ENCODE peak calls at places on chromosomes 12 and 14, in four cellular contexts. One of them, this sample, is unnamed.

GRCh38 chr14:101557811-101558738 is 3.2 kb upstream of the DIO3 start:
- DNase-seq in mucosa of descending colon: peak
- DNase-seq in esophagus squamous epithelium: no peak
- DNase-seq in small intestine: no peak
- DNase-seq in this sample: no peak

GRCh38 chr14:51546099-51546498 is 105.6 kb upstream of the FRMD6 start:
- DNase-seq in small intestine: no peak
- DNase-seq in mucosa of descending colon: no peak
- DNase-seq in esophagus squamous epithelium: no peak
- DNase-seq in this sample: no peak

GRCh38 chr14:32330356-32331226 is 1.5 kb downstream of the AKAP6 start:
- DNase-seq in small intestine: no peak
- DNase-seq in esophagus squamous epithelium: no peak
- DNase-seq in mucosa of descending colon: no peak
- DNase-seq in this sample: no peak

GRCh38 chr12:49233842-49234526 is 30.9 kb upstream of the TUBA1C start:
- DNase-seq in small intestine: no peak
- DNase-seq in esophagus squamous epithelium: peak
- DNase-seq in mucosa of descending colon: peak
- DNase-seq in this sample: no peak

GRCh38 chr12:39779768-39780340 is 160.3 kb upstream of the ABCD2 start:
- DNase-seq in esophagus squamous epithelium: no peak
- DNase-seq in small intestine: no peak
- DNase-seq in mucosa of descending colon: no peak
- DNase-seq in this sample: no peak

GRCh38 chr12:51059086-51059485 is 11.0 kb downstream of the LETMD1 start:
- DNase-seq in small intestine: no peak
- DNase-seq in mucosa of descending colon: no peak
- DNase-seq in esophagus squamous epithelium: no peak
- DNase-seq in this sample: no peak

GRCh38 chr14:103057028-103057371 is 349 bp downstream of the CDC42BPB start:
- DNase-seq in mucosa of descending colon: peak
- DNase-seq in esophagus squamous epithelium: no peak
- DNase-seq in small intestine: no peak
- DNase-seq in this sample: no peak

GRCh38 chr12:8914716-8915526 is 612 bp downstream of the PHC1 start:
- DNase-seq in mucosa of descending colon: peak
- DNase-seq in esophagus squamous epithelium: no peak
- DNase-seq in small intestine: peak
- DNase-seq in this sample: peak

GRCh38 chr14:68947802-68948201 is 31.3 kb downstream of the ACTN1 start:
- DNase-seq in small intestine: peak
- DNase-seq in mucosa of descending colon: peak
- DNase-seq in esophagus squamous epithelium: no peak
- DNase-seq in this sample: no peak

GRCh38 chr12:107843351-107844311 is 69.1 kb downstream of the ASCL4 start:
- DNase-seq in mucosa of descending colon: no peak
- DNase-seq in esophagus squamous epithelium: no peak
- DNase-seq in small intestine: no peak
- DNase-seq in this sample: no peak

GRCh38 chr12:111211910-111212757 is 156.8 kb downstream of the PHETA1 start:
- DNase-seq in mucosa of descending colon: no peak
- DNase-seq in small intestine: no peak
- DNase-seq in esophagus squamous epithelium: no peak
- DNase-seq in this sample: no peak

GRCh38 chr12:106138279-106138645 is 492 bp downstream of the NUAK1 start:
- DNase-seq in esophagus squamous epithelium: no peak
- DNase-seq in mucosa of descending colon: no peak
- DNase-seq in small intestine: no peak
- DNase-seq in this sample: no peak

GRCh38 chr12:131363841-131364425 is 347.0 kb upstream of the SFSWAP start:
- DNase-seq in esophagus squamous epithelium: no peak
- DNase-seq in small intestine: no peak
- DNase-seq in mucosa of descending colon: no peak
- DNase-seq in this sample: no peak

GRCh38 chr12:42119085-42119633 is 25.5 kb downstream of the GXYLT1 start:
- DNase-seq in mucosa of descending colon: no peak
- DNase-seq in small intestine: no peak
- DNase-seq in esophagus squamous epithelium: no peak
- DNase-seq in this sample: no peak

GRCh38 chr12:2092890-2093289 is 40.1 kb downstream of the CACNA1C start:
- DNase-seq in esophagus squamous epithelium: no peak
- DNase-seq in mucosa of descending colon: no peak
- DNase-seq in small intestine: no peak
- DNase-seq in this sample: no peak

GRCh38 chr12:30696943-30697342 is 1.3 kb upstream of the IPO8 start:
- DNase-seq in esophagus squamous epithelium: no peak
- DNase-seq in mucosa of descending colon: no peak
- DNase-seq in small intestine: no peak
- DNase-seq in this sample: no peak

GRCh38 chr12:55515696-55516095 is 23.5 kb downstream of the OR6C68 start:
- DNase-seq in mucosa of descending colon: no peak
- DNase-seq in small intestine: no peak
- DNase-seq in esophagus squamous epithelium: no peak
- DNase-seq in this sample: no peak

GRCh38 chr12:99915251-99916082 is 69.3 kb downstream of the ANKS1B start:
- DNase-seq in esophagus squamous epithelium: no peak
- DNase-seq in mucosa of descending colon: no peak
- DNase-seq in small intestine: no peak
- DNase-seq in this sample: no peak

GRCh38 chr12:26678697-26679660 is 154.0 kb downstream of the ITPR2 start:
- DNase-seq in esophagus squamous epithelium: no peak
- DNase-seq in mucosa of descending colon: no peak
- DNase-seq in small intestine: no peak
- DNase-seq in this sample: no peak

GRCh38 chr12:109621271-109621671 is 47.7 kb downstream of the MVK start:
- DNase-seq in mucosa of descending colon: no peak
- DNase-seq in esophagus squamous epithelium: no peak
- DNase-seq in small intestine: no peak
- DNase-seq in this sample: no peak

GRCh38 chr14:99261916-99262787 is 9.8 kb downstream of the BCL11B start:
- DNase-seq in small intestine: peak
- DNase-seq in esophagus squamous epithelium: no peak
- DNase-seq in mucosa of descending colon: peak
- DNase-seq in this sample: no peak

GRCh38 chr12:94616217-94616729 is 34.1 kb downstream of the TMCC3 start:
- DNase-seq in esophagus squamous epithelium: no peak
- DNase-seq in small intestine: no peak
- DNase-seq in mucosa of descending colon: peak
- DNase-seq in this sample: no peak

GRCh38 chr14:35687335-35687939 is 121.7 kb downstream of the RALGAPA1 start:
- DNase-seq in mucosa of descending colon: no peak
- DNase-seq in small intestine: peak
- DNase-seq in esophagus squamous epithelium: no peak
- DNase-seq in this sample: no peak

GRCh38 chr14:43535231-43535838 is 971.7 kb downstream of the FSCB start:
- DNase-seq in esophagus squamous epithelium: no peak
- DNase-seq in mucosa of descending colon: no peak
- DNase-seq in small intestine: no peak
- DNase-seq in this sample: no peak

GRCh38 chr14:56996721-56997399 is 186.6 kb upstream of the OTX2 start:
- DNase-seq in small intestine: no peak
- DNase-seq in mucosa of descending colon: no peak
- DNase-seq in esophagus squamous epithelium: no peak
- DNase-seq in this sample: no peak

GRCh38 chr12:51098611-51099010 is 15.2 kb upstream of the CSRNP2 start:
- DNase-seq in mucosa of descending colon: no peak
- DNase-seq in esophagus squamous epithelium: no peak
- DNase-seq in small intestine: no peak
- DNase-seq in this sample: no peak

GRCh38 chr12:52232916-52233461 is at the start of gene KRT7:
- DNase-seq in mucosa of descending colon: no peak
- DNase-seq in esophagus squamous epithelium: no peak
- DNase-seq in small intestine: no peak
- DNase-seq in this sample: no peak

GRCh38 chr14:96060161-96060933 is 21.2 kb downstream of the C14orf132 start:
- DNase-seq in small intestine: no peak
- DNase-seq in esophagus squamous epithelium: no peak
- DNase-seq in mucosa of descending colon: no peak
- DNase-seq in this sample: no peak

GRCh38 chr14:36028218-36028617 is 148.3 kb downstream of the PTCSC3 start:
- DNase-seq in mucosa of descending colon: no peak
- DNase-seq in esophagus squamous epithelium: no peak
- DNase-seq in small intestine: no peak
- DNase-seq in this sample: no peak

GRCh38 chr12:24482882-24483604 is 465.9 kb downstream of the BCAT1 start:
- DNase-seq in small intestine: no peak
- DNase-seq in esophagus squamous epithelium: no peak
- DNase-seq in mucosa of descending colon: no peak
- DNase-seq in this sample: no peak